ENCODE peak calls at places on chromosomes 3 and 15, in four cellular contexts. One of them, this sample, is unnamed. For H3K36me3, the result is how much of the 10 kb centered on the place peaks cover.

GRCh38 chr3:143171656-143172055 is 52.1 kb downstream of the CHST2 start:
- DNase-seq in uterus: no peak
- DNase-seq in IMR-90: peak
- DNase-seq in HCT116: no peak
- DNase-seq in this sample: no peak

GRCh38 chr3:45473841-45474240 is 85.5 kb downstream of the LARS2 start:
- DNase-seq in uterus: peak
- DNase-seq in IMR-90: peak
- DNase-seq in HCT116: no peak
- DNase-seq in this sample: no peak

GRCh38 chr3:40580494-40581091 is 55.8 kb downstream of the ZNF621 start:
- DNase-seq in uterus: peak
- DNase-seq in IMR-90: peak
- DNase-seq in HCT116: peak
- DNase-seq in this sample: no peak

GRCh38 chr3:13040381-13041074 is 32.7 kb downstream of the IQSEC1 start:
- DNase-seq in uterus: no peak
- DNase-seq in IMR-90: no peak
- DNase-seq in HCT116: no peak
- DNase-seq in this sample: no peak

GRCh38 chr3:21668012-21668411 is 83.0 kb downstream of the ZNF385D start:
- DNase-seq in uterus: no peak
- DNase-seq in IMR-90: no peak
- DNase-seq in HCT116: no peak
- DNase-seq in this sample: no peak

GRCh38 chr15:55916666-55917409 is 76.6 kb downstream of the NEDD4 start:
- DNase-seq in uterus: no peak
- DNase-seq in IMR-90: peak
- DNase-seq in HCT116: no peak
- DNase-seq in this sample: no peak

GRCh38 chr3:41304603-41305002 is 105.3 kb downstream of the CTNNB1 start:
- DNase-seq in uterus: no peak
- DNase-seq in IMR-90: peak
- DNase-seq in HCT116: no peak
- DNase-seq in this sample: no peak

GRCh38 chr3:100401674-100402036 is 316 bp downstream of the LNP1 start:
- DNase-seq in uterus: peak
- DNase-seq in IMR-90: peak
- DNase-seq in HCT116: no peak
- DNase-seq in this sample: peak

GRCh38 chr15:74307827-74308642 is 59.4 kb downstream of the CYP11A1 start:
- DNase-seq in uterus: peak
- DNase-seq in IMR-90: peak
- DNase-seq in HCT116: peak
- DNase-seq in this sample: peak

GRCh38 chr15:69853572-69853971 is 244.1 kb downstream of the TLE3 start:
- DNase-seq in uterus: no peak
- DNase-seq in IMR-90: peak
- DNase-seq in HCT116: peak
- DNase-seq in this sample: peak

GRCh38 chr15:75857886-75858285 is 14.6 kb downstream of the UBE2Q2 start:
- DNase-seq in uterus: no peak
- DNase-seq in IMR-90: no peak
- DNase-seq in HCT116: no peak
- DNase-seq in this sample: no peak

GRCh38 chr3:58117561-58118305 is 93.0 kb downstream of the DNASE1L3 start:
- DNase-seq in uterus: peak
- DNase-seq in IMR-90: peak
- DNase-seq in HCT116: no peak
- DNase-seq in this sample: no peak

GRCh38 chr15:23035964-23036566 is 3.3 kb downstream of the TUBGCP5 start:
- DNase-seq in uterus: no peak
- DNase-seq in IMR-90: peak
- DNase-seq in HCT116: peak
- DNase-seq in this sample: no peak

GRCh38 chr3:154120903-154121235 is 321 bp upstream of the ARHGEF26 start:
- DNase-seq in uterus: no peak
- DNase-seq in IMR-90: no peak
- DNase-seq in HCT116: no peak
- DNase-seq in this sample: no peak

GRCh38 chr3:37824090-37824953 is 37.4 kb upstream of the CTDSPL start:
- DNase-seq in uterus: no peak
- DNase-seq in IMR-90: no peak
- DNase-seq in HCT116: no peak
- DNase-seq in this sample: no peak

GRCh38 chr3:191328383-191328962 is 721 bp upstream of the CCDC50 start:
- DNase-seq in uterus: no peak
- DNase-seq in IMR-90: no peak
- DNase-seq in HCT116: no peak
- DNase-seq in this sample: no peak

GRCh38 chr3:44954962-44955361 is 21.0 kb downstream of the ZDHHC3 start:
- DNase-seq in uterus: no peak
- DNase-seq in IMR-90: peak
- DNase-seq in HCT116: no peak
- DNase-seq in this sample: peak

GRCh38 chr3:107798381-107798780 is 275.6 kb downstream of the BBX start:
- DNase-seq in uterus: no peak
- DNase-seq in IMR-90: peak
- DNase-seq in HCT116: no peak
- DNase-seq in this sample: no peak

GRCh38 chr15:41825572-41826535 is 2.0 kb upstream of the JMJD7 start:
- DNase-seq in uterus: no peak
- DNase-seq in IMR-90: no peak
- DNase-seq in HCT116: no peak
- DNase-seq in this sample: no peak

GRCh38 chr15:80695099-80695910 is at the start of gene ABHD17C:
- DNase-seq in uterus: peak
- DNase-seq in IMR-90: peak
- DNase-seq in HCT116: no peak
- DNase-seq in this sample: peak
- TF ChIP-seq POLR2A in uterus: no peak
- TF ChIP-seq POLR2A in IMR-90: no peak
- TF ChIP-seq POLR2A in HCT116: no peak
- TF ChIP-seq POLR2A in this sample: no peak

GRCh38 chr3:15261274-15261673 is 55.2 kb downstream of the CAPN7 start:
- DNase-seq in uterus: no peak
- DNase-seq in IMR-90: no peak
- DNase-seq in HCT116: no peak
- DNase-seq in this sample: no peak
- H3K36me3 ChIP-seq in uterus: under half
- H3K36me3 ChIP-seq in IMR-90: under half
- H3K36me3 ChIP-seq in HCT116: under half
- H3K36me3 ChIP-seq in this sample: under half

GRCh38 chr15:31234815-31235214 is 91.8 kb upstream of the KLF13 start:
- DNase-seq in uterus: no peak
- DNase-seq in IMR-90: no peak
- DNase-seq in HCT116: no peak
- DNase-seq in this sample: no peak

GRCh38 chr15:31238369-31238768 is 88.3 kb upstream of the KLF13 start:
- DNase-seq in uterus: no peak
- DNase-seq in IMR-90: no peak
- DNase-seq in HCT116: no peak
- DNase-seq in this sample: no peak

GRCh38 chr15:31235298-31236183 is 91.1 kb upstream of the KLF13 start:
- DNase-seq in uterus: peak
- DNase-seq in IMR-90: no peak
- DNase-seq in HCT116: no peak
- DNase-seq in this sample: no peak

GRCh38 chr15:31237042-31237324 is 89.7 kb upstream of the KLF13 start:
- DNase-seq in uterus: no peak
- DNase-seq in IMR-90: no peak
- DNase-seq in HCT116: no peak
- DNase-seq in this sample: no peak

DNA sequence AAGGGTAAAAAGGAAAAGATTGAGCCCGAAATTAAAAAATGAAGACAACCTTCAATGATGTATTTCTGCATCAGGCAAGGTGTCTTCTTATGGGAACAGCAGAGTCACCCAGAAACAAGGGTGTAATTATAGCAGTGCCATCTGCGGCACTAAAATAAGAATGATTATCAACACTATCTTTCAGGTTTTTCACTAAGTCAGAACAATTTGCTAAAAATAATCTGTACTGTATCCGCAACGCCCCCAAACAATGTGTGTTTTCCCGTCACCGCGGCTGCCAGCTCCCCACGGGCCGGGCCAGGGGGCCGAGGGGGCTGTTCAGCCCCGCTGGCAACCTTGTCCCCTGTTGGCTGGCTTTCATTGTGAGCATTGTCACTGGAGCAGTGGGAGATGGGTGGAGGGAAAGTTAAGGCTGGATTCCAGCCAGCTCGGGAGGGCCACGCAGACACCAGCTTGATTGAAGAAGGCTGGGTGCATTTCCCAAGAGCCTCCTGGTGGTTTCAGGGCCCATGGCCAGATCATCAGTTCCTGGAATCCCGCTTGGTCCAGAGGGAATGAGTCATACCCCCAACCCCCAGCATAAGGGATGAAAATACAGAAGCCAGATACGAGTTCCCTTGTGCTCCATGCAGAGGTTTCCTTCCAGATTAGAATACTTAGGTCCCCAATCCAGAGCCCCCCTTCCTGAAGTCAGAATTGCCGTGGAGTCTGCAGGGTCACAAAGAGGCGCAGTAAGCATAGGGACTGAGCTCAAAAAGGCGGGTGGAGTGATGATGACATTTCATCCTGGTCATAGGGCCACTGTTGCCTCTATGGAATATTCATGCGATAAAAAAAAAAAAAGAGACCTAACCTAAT is 90.2 kb upstream of the KLF13 start:
- DNase-seq in uterus: peak
- DNase-seq in IMR-90: peak
- DNase-seq in HCT116: no peak
- DNase-seq in this sample: peak
- H3K27ac ChIP-seq in uterus: peak
- H3K27ac ChIP-seq in IMR-90: peak
- H3K27ac ChIP-seq in HCT116: peak
- H3K27ac ChIP-seq in this sample: peak

GRCh38 chr3:127791221-127791913 is 30.9 kb downstream of the MGLL start:
- DNase-seq in uterus: no peak
- DNase-seq in IMR-90: peak
- DNase-seq in HCT116: no peak
- DNase-seq in this sample: peak
- TF ChIP-seq POLR2A in uterus: no peak
- TF ChIP-seq POLR2A in IMR-90: no peak
- TF ChIP-seq POLR2A in HCT116: no peak
- TF ChIP-seq POLR2A in this sample: no peak